ENCODE peak calls at places on chromosomes 7 and 10, in six cellular contexts. J is dorsolateral prefrontal cortex, D is CD14-positive monocyte, E is neural crest cell, H is GM10248, T is substantia nigra. X is an unnamed sample.

GRCh38 chr10:102280397-102281015 is 35.2 kb downstream of the GBF1 start:
- DNase-seq in J (no peak), D (no peak), E (no peak), H (no peak), T (no peak), X (no peak)

GRCh38 chr10:27742926-27743735 is 2.5 kb downstream of the MKX start:
- DNase-seq in J (no peak), D (no peak), E (peak), H (peak), T (peak), X (no peak)

GRCh38 chr7:27235387-27236052 is 7.1 kb upstream of the EVX1 start:
- DNase-seq in J (no peak), D (no peak), E (peak), H (no peak), T (peak), X (no peak)

GRCh38 chr7:30799206-30799975 is 28.2 kb downstream of the MINDY4 start:
- DNase-seq in J (no peak), D (no peak), E (no peak), H (peak), T (no peak), X (no peak)

GRCh38 chr7:81415181-81415580 is 354.7 kb downstream of the HGF start:
- DNase-seq in J (no peak), D (no peak), E (no peak), H (no peak), T (no peak), X (no peak)

GRCh38 chr10:99374526-99374925 is 45.4 kb downstream of the CNNM1 start:
- DNase-seq in J (no peak), D (no peak), E (no peak), H (no peak), T (no peak), X (no peak)

GRCh38 chr7:73338321-73338720 is 10.4 kb downstream of the FKBP6 start:
- DNase-seq in J (no peak), D (no peak), E (no peak), H (no peak), T (no peak), X (no peak)

GRCh38 chr10:61744469-61744868 is 81.7 kb downstream of the CABCOCO1 start:
- DNase-seq in J (no peak), D (no peak), E (no peak), H (no peak), T (no peak), X (no peak)

GRCh38 chr10:126458453-126458852 is 70.2 kb upstream of the ADAM12 start:
- DNase-seq in J (no peak), D (no peak), E (no peak), H (no peak), T (no peak), X (no peak)

GRCh38 chr10:112953760-112954159 is 3.7 kb downstream of the TCF7L2 start:
- DNase-seq in J (no peak), D (no peak), E (no peak), H (no peak), T (no peak), X (no peak)

GRCh38 chr10:132355754-132356153 is 23.8 kb downstream of the LRRC27 start:
- DNase-seq in J (no peak), D (no peak), E (no peak), H (no peak), T (no peak), X (no peak)

GRCh38 chr7:10708447-10708846 is 265.2 kb upstream of the PHF14 start:
- DNase-seq in J (no peak), D (no peak), E (peak), H (no peak), T (no peak), X (no peak)

GRCh38 chr7:155885162-155886160 is 73.2 kb upstream of the SHH start:
- DNase-seq in J (peak), D (peak), E (no peak), H (no peak), T (peak), X (no peak)

GRCh38 chr10:48767752-48768450 is 83.2 kb downstream of the WDFY4 start:
- DNase-seq in J (no peak), D (no peak), E (no peak), H (no peak), T (no peak), X (no peak)

GRCh38 chr10:117254774-117255735 is 14.1 kb downstream of the SLC18A2 start:
- DNase-seq in J (no peak), D (no peak), E (no peak), H (no peak), T (no peak), X (no peak)

GRCh38 chr7:70738080-70738479 is 393.9 kb upstream of the GALNT17 start:
- DNase-seq in J (no peak), D (no peak), E (no peak), H (no peak), T (no peak), X (no peak)

GRCh38 chr10:22764639-22765038 is 50.3 kb upstream of the PIP4K2A start:
- DNase-seq in J (no peak), D (no peak), E (no peak), H (no peak), T (no peak), X (no peak)

GRCh38 chr7:74658171-74659004 is 870 bp downstream of the GTF2I start:
- DNase-seq in J (peak), D (peak), E (peak), H (peak), T (peak), X (peak)

GRCh38 chr10:47447209-47447608 is 36.7 kb downstream of the ANXA8 start:
- DNase-seq in J (no peak), D (no peak), E (no peak), H (no peak), T (no peak), X (no peak)

GRCh38 chr7:127901895-127902703 is 129.1 kb downstream of the LRRC4 start:
- DNase-seq in J (no peak), D (no peak), E (no peak), H (no peak), T (no peak), X (no peak)

GRCh38 chr10:70125918-70126590 is 6.6 kb downstream of the AIFM2 start:
- DNase-seq in J (no peak), D (no peak), E (no peak), H (no peak), T (no peak), X (no peak)

GRCh38 chr10:112094984-112095383 is 88.6 kb downstream of the GPAM start:
- DNase-seq in J (no peak), D (no peak), E (no peak), H (no peak), T (no peak), X (no peak)

GRCh38 chr7:28381466-28381865 is 30.9 kb upstream of the CREB5 start:
- DNase-seq in J (no peak), D (no peak), E (no peak), H (no peak), T (no peak), X (no peak)

GRCh38 chr10:126993208-126993607 is 88.0 kb downstream of the DOCK1 start:
- DNase-seq in J (no peak), D (no peak), E (no peak), H (no peak), T (no peak), X (no peak)

GRCh38 chr10:63083904-63084689 is 49.0 kb upstream of the NRBF2 start:
- DNase-seq in J (peak), D (no peak), E (peak), H (peak), T (peak), X (no peak)

GRCh38 chr7:45657890-45658715 is 83.9 kb downstream of the ADCY1 start:
- DNase-seq in J (no peak), D (no peak), E (no peak), H (no peak), T (no peak), X (no peak)

GRCh38 chr7:22814261-22815208 is 8.1 kb downstream of the TOMM7 start:
- DNase-seq in J (no peak), D (no peak), E (no peak), H (no peak), T (no peak), X (no peak)

GRCh38 chr10:98410759-98411158 is 4.2 kb downstream of the PYROXD2 start:
- DNase-seq in J (no peak), D (no peak), E (no peak), H (no peak), T (no peak), X (no peak)

GRCh38 chr7:29480456-29480855 is 83.2 kb upstream of the PRR15 start:
- DNase-seq in J (no peak), D (no peak), E (no peak), H (no peak), T (no peak), X (no peak)

GRCh38 chr7:147249956-147250355 is 1133.4 kb downstream of the CNTNAP2 start:
- DNase-seq in J (no peak), D (no peak), E (no peak), H (no peak), T (no peak), X (no peak)

GRCh38 chr10:103627111-103627892 is 133.8 kb downstream of the NEURL1 start:
- DNase-seq in J (no peak), D (no peak), E (no peak), H (no peak), T (no peak), X (no peak)

GRCh38 chr10:133087679-133088523 is at the start of gene ADGRA1:
- DNase-seq in J (peak), D (no peak), E (peak), H (no peak), T (peak), X (no peak)

GRCh38 chr7:111835066-111835465 is 272.8 kb upstream of the IMMP2L start:
- DNase-seq in J (no peak), D (no peak), E (no peak), H (no peak), T (no peak), X (no peak)

GRCh38 chr10:99983280-99983988 is 26.3 kb downstream of the DNMBP start:
- DNase-seq in J (no peak), D (no peak), E (no peak), H (no peak), T (no peak), X (no peak)

GRCh38 chr7:5053175-5053574 is 7.5 kb downstream of the RBAK start:
- DNase-seq in J (no peak), D (no peak), E (no peak), H (no peak), T (no peak), X (no peak)

GRCh38 chr7:78039791-78040776 is 241.5 kb downstream of the PHTF2 start:
- DNase-seq in J (no peak), D (peak), E (no peak), H (peak), T (no peak), X (no peak)

GRCh38 chr7:7416031-7416968 is 119.4 kb downstream of the COL28A1 start:
- DNase-seq in J (no peak), D (no peak), E (no peak), H (no peak), T (no peak), X (no peak)

GRCh38 chr7:41189866-41190265 is 513.0 kb downstream of the INHBA start:
- DNase-seq in J (no peak), D (no peak), E (no peak), H (no peak), T (no peak), X (no peak)

GRCh38 chr7:84144480-84144879 is 50.1 kb downstream of the SEMA3A start:
- DNase-seq in J (no peak), D (no peak), E (no peak), H (no peak), T (no peak), X (no peak)